ENCODE peak calls at places on chromosomes 5 and 9, in six cellular contexts. O, P, U, W, M and A are unnamed samples.

GRCh38 chr5:127472700-127473099 is 44.7 kb upstream of the PRRC1 start:
- DNase-seq in O (no peak), P (no peak), U (no peak), W (no peak), M (no peak), A (no peak)

GRCh38 chr9:101977614-101978210 is 239.3 kb upstream of the GRIN3A start:
- DNase-seq in O (no peak), P (no peak), U (no peak), W (no peak), M (peak), A (no peak)

GRCh38 chr5:123035950-123036390 is 555 bp downstream of the PPIC start:
- DNase-seq in O (peak), P (peak), U (no peak), W (no peak), M (peak), A (peak)

GRCh38 chr5:14932902-14933475 is 61.4 kb upstream of the ANKH start:
- DNase-seq in O (no peak), P (no peak), U (no peak), W (no peak), M (no peak), A (no peak)

GRCh38 chr5:108260105-108260857 is 121.6 kb downstream of the FBXL17 start:
- DNase-seq in O (peak), P (peak), U (peak), W (peak), M (peak), A (no peak)

GRCh38 chr5:10635257-10635860 is 71.5 kb downstream of the ANKRD33B start:
- DNase-seq in O (no peak), P (no peak), U (no peak), W (peak), M (peak), A (peak)

GRCh38 chr5:141869514-141869913 is 8.7 kb downstream of the PCDH1 start:
- DNase-seq in O (peak), P (no peak), U (no peak), W (no peak), M (no peak), A (no peak)

GRCh38 chr9:108040783-108041182 is 551.2 kb upstream of the KLF4 start:
- DNase-seq in O (peak), P (no peak), U (no peak), W (no peak), M (no peak), A (no peak)

GRCh38 chr5:98779264-98779877 is 5.9 kb downstream of the RGMB start:
- DNase-seq in O (peak), P (no peak), U (no peak), W (no peak), M (no peak), A (no peak)

GRCh38 chr9:80417211-80417773 is 845.5 kb downstream of the TLE4 start:
- DNase-seq in O (no peak), P (no peak), U (no peak), W (no peak), M (no peak), A (no peak)

GRCh38 chr9:71587576-71588362 is 180.5 kb downstream of the CEMIP2 start:
- DNase-seq in O (no peak), P (no peak), U (no peak), W (no peak), M (no peak), A (no peak)

GRCh38 chr9:96382175-96382574 is 1.3 kb downstream of the SLC35D2 start:
- DNase-seq in O (no peak), P (no peak), U (no peak), W (no peak), M (peak), A (no peak)

GRCh38 chr5:32711693-32712462 is 757 bp downstream of the NPR3 start:
- DNase-seq in O (no peak), P (peak), U (no peak), W (no peak), M (no peak), A (peak)

GRCh38 chr5:164119806-164120440 is 614.5 kb downstream of the MAT2B start:
- DNase-seq in O (no peak), P (no peak), U (no peak), W (no peak), M (no peak), A (no peak)

DNA sequence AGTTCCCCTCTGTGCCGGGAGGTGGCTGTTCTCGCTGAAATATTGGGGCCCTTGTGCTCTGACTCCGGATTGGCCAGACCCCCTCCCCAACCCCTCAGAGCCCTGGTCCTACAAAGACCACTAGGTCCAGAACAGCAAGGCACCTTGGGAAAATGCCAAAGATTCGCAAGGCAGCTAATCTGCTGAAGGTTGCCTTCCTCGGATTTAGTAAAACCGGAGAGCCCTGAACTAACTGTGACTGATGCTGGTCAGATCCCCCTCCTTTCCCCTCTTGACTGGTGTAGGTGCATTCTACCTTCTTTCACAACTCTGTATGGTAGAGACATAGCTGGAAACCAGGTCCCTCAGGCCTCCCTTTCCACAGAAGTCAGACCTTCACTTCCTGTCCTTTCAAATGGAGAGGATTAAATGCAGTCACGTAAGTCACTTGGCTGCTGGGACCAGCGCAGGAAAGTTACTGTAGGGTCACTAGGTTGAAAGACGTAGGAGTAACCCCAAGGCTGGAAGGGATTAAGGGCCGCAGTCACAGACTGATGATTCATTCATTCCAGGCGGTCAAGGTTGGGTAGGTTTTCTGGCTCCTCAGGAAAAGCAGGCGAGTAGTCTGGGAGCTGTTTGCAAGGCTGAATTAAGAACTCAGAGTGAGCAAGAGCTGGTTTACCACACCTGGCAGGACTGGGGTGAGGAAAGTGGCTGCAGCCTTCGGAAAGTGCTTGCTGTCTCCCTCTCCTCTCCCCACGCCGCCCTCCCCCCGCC is 5.3 kb downstream of the BARX1 start:
- DNase-seq in O (no peak), P (no peak), U (peak), W (no peak), M (peak), A (no peak)
- TF ChIP-seq POLR2AphosphoS5 in O (peak), P (no peak), U (no peak), W (no peak), M (no peak), A (no peak)

GRCh38 chr9:126938332-126938731 is 23.8 kb downstream of the RALGPS1 start:
- DNase-seq in O (no peak), P (no peak), U (no peak), W (no peak), M (no peak), A (no peak)
- TF ChIP-seq POLR2AphosphoS5 in O (no peak), P (no peak), U (no peak), W (no peak), M (no peak), A (no peak)

GRCh38 chr9:120869726-120870125 is 7.3 kb downstream of the PHF19 start:
- DNase-seq in O (no peak), P (no peak), U (no peak), W (no peak), M (no peak), A (no peak)
- TF ChIP-seq POLR2AphosphoS5 in O (no peak), P (no peak), U (no peak), W (no peak), M (no peak), A (peak)

GRCh38 chr9:36154213-36154952 is 14.8 kb upstream of the CCIN start:
- DNase-seq in O (no peak), P (peak), U (no peak), W (no peak), M (no peak), A (no peak)
- TF ChIP-seq POLR2AphosphoS5 in O (peak), P (peak), U (no peak), W (peak), M (no peak), A (no peak)